ENCODE peak calls at places on chromosome 11, in four cellular contexts. M is tibial nerve, J is stomach, Z is ovary. X is an unnamed sample.
A peak's percentile ranks its signal among the peaks of the same experiment; 100 is the strongest.

GRCh38 chr11:8814209-8814922 is 96.6 kb upstream of the AKIP1 start:
- DNase-seq in J (no peak), Z (no peak), M (no peak), X (no peak)

GRCh38 chr11:122197055-122197987 is 81.3 kb upstream of the BLID start:
- DNase-seq in J (no peak), M (no peak), Z (peak; percentile 77), X (no peak)

GRCh38 chr11:1839924-1840779 is 1.4 kb downstream of the TNNI2 start:
- DNase-seq in Z (no peak), M (no peak), J (peak; percentile 46), X (no peak)

GRCh38 chr11:115279831-115280761 is 224.1 kb downstream of the CADM1 start:
- DNase-seq in M (no peak), J (no peak), Z (no peak), X (no peak)

GRCh38 chr11:47946682-47947575 is 33.4 kb upstream of the PTPRJ start:
- DNase-seq in J (peak; percentile 84), M (peak; percentile 53), Z (peak; percentile 75), X (peak; percentile 92)

GRCh38 chr11:5550440-5551095 is 2.2 kb upstream of the OR52H1 start:
- DNase-seq in Z (no peak), J (no peak), M (no peak), X (no peak)

GRCh38 chr11:97224396-97224795 is 834.6 kb downstream of the JRKL start:
- DNase-seq in M (no peak), Z (no peak), J (no peak), X (no peak)

GRCh38 chr11:61004841-61005240 is 33.4 kb downstream of the CD6 start:
- DNase-seq in J (no peak), M (no peak), Z (no peak), X (no peak)

GRCh38 chr11:134226806-134227325 is 2.4 kb downstream of the VPS26B start:
- DNase-seq in J (no peak), M (no peak), Z (no peak), X (no peak)

GRCh38 chr11:27786331-27786730 is 86.1 kb upstream of the BDNF start:
- DNase-seq in J (no peak), M (no peak), Z (no peak), X (no peak)

GRCh38 chr11:83097671-83098070 is 26.0 kb upstream of the RAB30 start:
- DNase-seq in M (no peak), J (no peak), Z (no peak), X (no peak)

GRCh38 chr11:57681168-57681567 is 13.3 kb downstream of the ZDHHC5 start:
- DNase-seq in M (no peak), Z (no peak), J (no peak), X (no peak)

GRCh38 chr11:606245-606644 is 9.5 kb downstream of the IRF7 start:
- DNase-seq in M (no peak), Z (peak; percentile 80), J (peak; percentile 80), X (no peak)

GRCh38 chr11:3865388-3866193 is 10.1 kb downstream of the STIM1 start:
- DNase-seq in M (no peak), J (no peak), Z (no peak), X (no peak)

GRCh38 chr11:129881570-129882170 is 13.7 kb downstream of the NFRKB start:
- DNase-seq in M (no peak), J (peak; percentile 53), Z (no peak), X (no peak)

GRCh38 chr11:67700548-67701262 is 26.3 kb upstream of the ALDH3B2 start:
- DNase-seq in M (no peak), Z (no peak), J (no peak), X (no peak)

GRCh38 chr11:36509265-36509664 is 807 bp downstream of the TRAF6 start:
- DNase-seq in Z (no peak), J (no peak), M (no peak), X (no peak)

GRCh38 chr11:3086671-3087150 is 29.5 kb upstream of the CARS1 start:
- DNase-seq in J (no peak), M (no peak), Z (no peak), X (no peak)

GRCh38 chr11:16807306-16807705 is 68.9 kb downstream of the C11orf58 start:
- DNase-seq in M (no peak), J (no peak), Z (no peak), X (no peak)

GRCh38 chr11:44764583-44764982 is 37.8 kb downstream of the TSPAN18 start:
- DNase-seq in J (no peak), Z (peak; percentile 6), M (no peak), X (no peak)

GRCh38 chr11:95559899-95560298 is 229.7 kb downstream of the FAM76B start:
- DNase-seq in M (no peak), Z (no peak), J (no peak), X (no peak)
- TF ChIP-seq EP300 in M (no peak), Z (no peak), J (no peak), X (no peak)

DNA sequence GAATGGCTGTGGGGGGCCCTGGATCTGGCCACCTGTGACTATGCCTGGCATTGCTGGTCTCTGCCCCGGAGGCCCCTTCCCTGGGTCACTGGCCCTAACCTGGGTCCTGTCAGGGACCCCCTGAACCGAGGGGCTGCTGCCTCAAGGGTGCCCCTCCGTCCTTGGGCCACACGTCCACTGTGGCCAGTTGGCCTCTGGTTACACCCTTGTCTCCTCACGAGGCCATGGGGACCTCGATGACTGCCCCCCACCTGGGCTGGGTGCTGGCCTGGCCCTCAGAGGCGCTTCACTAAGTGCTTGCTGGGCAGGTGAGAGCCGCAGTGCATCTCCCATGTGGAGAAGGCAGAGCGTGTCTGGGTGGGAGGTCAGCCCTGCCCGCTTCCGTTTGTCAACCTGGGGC is 27.3 kb upstream of the FGF19 start:
- DNase-seq in Z (no peak), M (no peak), J (no peak), X (no peak)
- H3K27me3 ChIP-seq in Z (no peaks in the 10 kb centered on the region), M (no peaks in the 10 kb centered on the region), J (no peaks in the 10 kb centered on the region), X (peaks cover 65% of the 10 kb centered on the region)

DNA sequence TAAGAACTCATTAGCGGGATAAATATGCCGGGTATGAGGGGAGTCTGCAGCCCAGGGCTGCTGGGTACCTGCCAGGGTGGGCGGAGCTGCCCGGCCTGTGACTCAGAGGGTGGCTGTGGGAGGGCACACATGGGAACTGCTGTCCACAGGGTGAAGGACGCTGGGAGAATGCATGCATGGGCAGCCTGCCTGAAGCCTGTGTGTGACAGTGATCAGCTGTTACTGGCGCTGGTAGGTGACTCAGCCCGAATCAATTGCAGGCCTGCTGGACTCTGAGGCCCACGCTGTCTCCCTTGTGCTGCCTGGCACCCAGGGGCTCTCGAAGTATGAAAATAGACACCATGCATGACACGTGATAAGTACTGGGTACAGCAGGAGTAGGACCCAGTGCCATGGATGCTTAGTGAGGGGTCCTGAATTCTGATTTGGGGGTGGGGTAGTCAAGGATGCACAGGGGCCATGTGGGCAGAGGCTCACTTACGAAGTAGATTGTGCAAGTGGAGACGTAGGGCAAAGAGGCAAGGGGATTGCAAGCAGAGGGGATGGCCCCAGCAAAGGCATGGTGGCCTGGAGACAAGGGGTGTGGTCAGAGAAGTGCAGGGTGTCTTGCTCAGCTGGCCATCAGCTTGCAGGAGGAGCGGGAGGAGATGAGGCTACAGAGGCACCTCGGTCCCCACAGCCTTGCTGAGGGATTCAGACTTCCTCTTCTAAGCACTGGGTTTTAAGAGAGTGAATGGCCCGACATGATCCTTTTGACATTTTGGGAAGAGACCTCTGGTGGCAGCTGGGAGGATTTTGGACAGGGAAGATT is 36.5 kb downstream of the GRIK4 start:
- DNase-seq in J (peak; percentile 70), Z (peak; percentile 93), M (peak; percentile 29), X (peak; percentile 95)
- TF ChIP-seq EP300 in J (no peak), Z (no peak), M (no peak), X (no peak)

GRCh38 chr11:131118247-131118646 is 202.0 kb upstream of the SNX19 start:
- DNase-seq in J (no peak), Z (no peak), M (no peak), X (no peak)
- H3K27me3 ChIP-seq in J (no peaks in the 10 kb centered on the region), Z (no peaks in the 10 kb centered on the region), M (no peaks in the 10 kb centered on the region), X (no peaks in the 10 kb centered on the region)

GRCh38 chr11:46393231-46393616 is 1.6 kb upstream of the CHRM4 start:
- DNase-seq in M (no peak), Z (no peak), J (no peak), X (no peak)

GRCh38 chr11:46391186-46391577 is 394 bp downstream of the CHRM4 start:
- DNase-seq in Z (no peak), J (no peak), M (no peak), X (no peak)

GRCh38 chr11:46390331-46391171 is 1.0 kb downstream of the CHRM4 start:
- DNase-seq in M (no peak), Z (no peak), J (no peak), X (no peak)

GRCh38 chr11:46392421-46393230 is 1.1 kb upstream of the CHRM4 start:
- DNase-seq in M (peak; percentile 70), J (peak; percentile 87), Z (peak; percentile 81), X (no peak)

GRCh38 chr11:46391578-46392420 is at the start of gene CHRM4:
- DNase-seq in J (no peak), M (no peak), Z (no peak), X (no peak)
- TF ChIP-seq EP300 in J (no peak), M (no peak), Z (no peak), X (no peak)

X was measured in esophagus muscularis mucosa.